ENCODE peak calls at places on chromosomes 16 and 17, in seven cellular contexts. T, M, P, U, D, E and Y are unnamed samples.

GRCh38 chr17:44926841-44927525 is 11.7 kb upstream of the GFAP start:
- DNase-seq in T (no peak), M (no peak), P (no peak), U (no peak), D (no peak), E (no peak), Y (no peak)

GRCh38 chr16:86103320-86103719 is 204.4 kb downstream of the IRF8 start:
- DNase-seq in T (no peak), M (no peak), P (no peak), U (no peak), D (no peak), E (no peak), Y (peak)

GRCh38 chr16:27639588-27640276 is 89.8 kb downstream of the KATNIP start:
- DNase-seq in T (peak), M (peak), P (peak), U (peak), D (peak), E (no peak), Y (peak)

GRCh38 chr16:51151435-51151950 is 423 bp upstream of the SALL1 start:
- DNase-seq in T (no peak), M (peak), P (peak), U (peak), D (peak), E (no peak), Y (peak)

GRCh38 chr16:27624154-27625049 is 74.5 kb downstream of the KATNIP start:
- DNase-seq in T (no peak), M (no peak), P (no peak), U (no peak), D (no peak), E (no peak), Y (no peak)

GRCh38 chr16:12061336-12062055 is 85.0 kb downstream of the SNX29 start:
- DNase-seq in T (peak), M (peak), P (peak), U (no peak), D (no peak), E (no peak), Y (no peak)

GRCh38 chr17:72365857-72366415 is 245.1 kb downstream of the SOX9 start:
- DNase-seq in T (peak), M (no peak), P (peak), U (no peak), D (no peak), E (no peak), Y (no peak)

GRCh38 chr17:40323731-40324650 is 15.0 kb downstream of the RARA start:
- DNase-seq in T (no peak), M (no peak), P (peak), U (no peak), D (no peak), E (no peak), Y (no peak)

GRCh38 chr16:2462031-2462866 is 2.3 kb downstream of the TEDC2 start:
- DNase-seq in T (no peak), M (no peak), P (no peak), U (no peak), D (no peak), E (no peak), Y (no peak)

GRCh38 chr16:48117217-48118105 is 38.3 kb downstream of the ABCC12 start:
- DNase-seq in T (peak), M (peak), P (no peak), U (peak), D (peak), E (peak), Y (peak)

GRCh38 chr17:19706791-19707727 is 9.3 kb downstream of the SLC47A2 start:
- DNase-seq in T (no peak), M (no peak), P (no peak), U (peak), D (no peak), E (no peak), Y (no peak)

GRCh38 chr17:7850970-7851437 is 3.9 kb upstream of the TMEM88 start:
- DNase-seq in T (no peak), M (no peak), P (no peak), U (no peak), D (no peak), E (no peak), Y (no peak)

GRCh38 chr17:76414334-76415295 is 30.2 kb downstream of the SPHK1 start:
- DNase-seq in T (no peak), M (peak), P (peak), U (no peak), D (no peak), E (no peak), Y (peak)

GRCh38 chr17:50267074-50267841 is 7.0 kb upstream of the TMEM92 start:
- DNase-seq in T (no peak), M (no peak), P (peak), U (no peak), D (no peak), E (no peak), Y (no peak)

GRCh38 chr17:42723636-42724035 is 21.2 kb downstream of the EZH1 start:
- DNase-seq in T (no peak), M (no peak), P (no peak), U (no peak), D (no peak), E (no peak), Y (no peak)
- H3K18ac ChIP-seq in T (no peak), M (no peak), P (no peak), U (no peak), D (no peak), E (no peak), Y (no peak)

GRCh38 chr16:13984794-13985193 is 64.8 kb downstream of the ERCC4 start:
- DNase-seq in T (no peak), M (no peak), P (no peak), U (no peak), D (no peak), E (no peak), Y (peak)

GRCh38 chr16:13982446-13982845 is 62.5 kb downstream of the ERCC4 start:
- DNase-seq in T (no peak), M (no peak), P (no peak), U (no peak), D (no peak), E (no peak), Y (peak)

GRCh38 chr16:13988038-13988437 is 68.1 kb downstream of the ERCC4 start:
- DNase-seq in T (no peak), M (no peak), P (no peak), U (no peak), D (no peak), E (no peak), Y (no peak)

GRCh38 chr16:13983625-13984024 is 63.7 kb downstream of the ERCC4 start:
- DNase-seq in T (no peak), M (no peak), P (no peak), U (no peak), D (no peak), E (no peak), Y (no peak)
- H3K18ac ChIP-seq in T (no peak), M (no peak), P (no peak), U (no peak), D (no peak), E (no peak), Y (no peak)

GRCh38 chr17:32197987-32198386 is 55.7 kb downstream of the RHOT1 start:
- DNase-seq in T (no peak), M (no peak), P (no peak), U (no peak), D (no peak), E (no peak), Y (no peak)
- H3K18ac ChIP-seq in T (no peak), M (no peak), P (no peak), U (no peak), D (no peak), E (no peak), Y (no peak)

DNA sequence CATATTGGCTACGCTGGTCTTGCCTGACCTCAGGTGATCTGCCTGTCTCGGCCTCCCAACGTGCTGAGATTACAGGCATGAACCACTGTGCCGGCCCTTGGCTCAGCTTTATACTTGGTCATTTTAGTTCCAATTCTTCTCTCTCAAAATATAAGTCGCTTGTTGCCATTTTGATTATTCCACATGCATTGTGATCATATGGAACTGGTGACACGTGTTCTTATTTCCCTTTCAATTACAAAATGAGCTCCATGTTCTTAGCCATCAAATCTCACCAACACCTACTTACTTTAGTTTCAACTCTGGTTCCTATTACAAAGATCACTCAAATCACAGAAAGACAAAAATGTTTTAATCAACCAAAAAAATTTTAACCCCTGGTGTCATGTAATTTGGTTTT is 1711.7 kb downstream of the TP53TG3F start:
- DNase-seq in T (no peak), M (no peak), P (no peak), U (no peak), D (no peak), E (no peak), Y (no peak)
- H3K18ac ChIP-seq in T (no peak), M (no peak), P (no peak), U (no peak), D (no peak), E (no peak), Y (no peak)

DNA sequence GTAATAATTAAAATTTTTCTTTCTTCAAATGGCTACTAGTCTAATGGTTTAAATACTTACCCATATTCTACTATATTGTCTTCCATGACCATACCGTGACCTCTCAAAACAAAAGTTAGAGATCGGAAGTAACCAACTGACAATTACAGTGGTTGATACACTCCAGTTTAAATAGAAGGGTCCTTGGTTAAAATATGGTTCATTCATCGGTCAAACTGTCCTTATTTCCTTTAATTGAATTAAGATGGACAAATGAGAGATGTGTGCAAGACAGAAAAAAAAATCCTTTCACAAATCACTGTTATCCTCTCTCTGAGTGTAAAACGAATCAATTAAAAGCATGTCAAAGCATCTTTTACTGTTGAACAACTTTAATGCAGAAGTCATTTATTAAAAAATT is 214.3 kb upstream of the TBX2 start:
- DNase-seq in T (no peak), M (no peak), P (no peak), U (no peak), D (no peak), E (no peak), Y (no peak)
- H3K18ac ChIP-seq in T (no peak), M (no peak), P (no peak), U (no peak), D (no peak), E (no peak), Y (no peak)

GRCh38 chr16:21236831-21237230 is 3.3 kb downstream of the ANKS4B start:
- DNase-seq in T (no peak), M (no peak), P (no peak), U (no peak), D (no peak), E (no peak), Y (no peak)

GRCh38 chr16:21247376-21247775 is 13.9 kb downstream of the ANKS4B start:
- DNase-seq in T (peak), M (no peak), P (no peak), U (no peak), D (no peak), E (no peak), Y (no peak)

GRCh38 chr16:21239646-21240045 is 6.1 kb downstream of the ANKS4B start:
- DNase-seq in T (no peak), M (no peak), P (no peak), U (no peak), D (no peak), E (no peak), Y (no peak)

GRCh38 chr16:21244798-21245197 is 11.3 kb downstream of the ANKS4B start:
- DNase-seq in T (no peak), M (no peak), P (no peak), U (no peak), D (no peak), E (no peak), Y (no peak)

DNA sequence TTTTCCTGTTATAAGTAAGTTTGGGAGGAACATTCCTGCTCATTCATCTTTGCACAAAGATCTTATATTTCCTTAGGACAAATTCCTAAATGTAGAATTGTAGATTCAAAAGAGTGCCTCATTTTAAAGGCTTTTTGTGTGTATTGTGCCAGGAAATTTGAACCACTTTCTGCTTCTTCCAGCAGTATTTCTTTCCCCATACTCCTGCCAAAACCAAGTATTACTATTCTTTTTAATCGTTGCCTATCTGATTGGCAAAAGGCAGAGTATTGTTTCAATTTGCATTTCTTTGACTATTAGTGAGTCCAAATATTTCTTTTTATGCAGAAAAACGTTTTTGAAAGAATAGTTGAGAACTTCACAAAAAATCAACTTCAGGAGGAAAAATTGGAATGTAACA is 9.3 kb downstream of the ANKS4B start:
- DNase-seq in T (no peak), M (no peak), P (no peak), U (no peak), D (no peak), E (no peak), Y (no peak)
- H3K18ac ChIP-seq in T (no peak), M (no peak), P (no peak), U (no peak), D (no peak), E (no peak), Y (no peak)

GRCh38 chr17:68033636-68034451 is 1.7 kb upstream of the KPNA2 start:
- DNase-seq in T (no peak), M (peak), P (peak), U (peak), D (peak), E (peak), Y (peak)

GRCh38 chr17:68036304-68037147 is 991 bp downstream of the KPNA2 start:
- DNase-seq in T (no peak), M (no peak), P (peak), U (no peak), D (no peak), E (no peak), Y (no peak)

GRCh38 chr17:68034452-68034776 is 1.1 kb upstream of the KPNA2 start:
- DNase-seq in T (no peak), M (no peak), P (no peak), U (no peak), D (no peak), E (no peak), Y (no peak)

GRCh38 chr17:68035131-68035522 is 408 bp upstream of the KPNA2 start:
- DNase-seq in T (no peak), M (no peak), P (no peak), U (peak), D (no peak), E (no peak), Y (no peak)

DNA sequence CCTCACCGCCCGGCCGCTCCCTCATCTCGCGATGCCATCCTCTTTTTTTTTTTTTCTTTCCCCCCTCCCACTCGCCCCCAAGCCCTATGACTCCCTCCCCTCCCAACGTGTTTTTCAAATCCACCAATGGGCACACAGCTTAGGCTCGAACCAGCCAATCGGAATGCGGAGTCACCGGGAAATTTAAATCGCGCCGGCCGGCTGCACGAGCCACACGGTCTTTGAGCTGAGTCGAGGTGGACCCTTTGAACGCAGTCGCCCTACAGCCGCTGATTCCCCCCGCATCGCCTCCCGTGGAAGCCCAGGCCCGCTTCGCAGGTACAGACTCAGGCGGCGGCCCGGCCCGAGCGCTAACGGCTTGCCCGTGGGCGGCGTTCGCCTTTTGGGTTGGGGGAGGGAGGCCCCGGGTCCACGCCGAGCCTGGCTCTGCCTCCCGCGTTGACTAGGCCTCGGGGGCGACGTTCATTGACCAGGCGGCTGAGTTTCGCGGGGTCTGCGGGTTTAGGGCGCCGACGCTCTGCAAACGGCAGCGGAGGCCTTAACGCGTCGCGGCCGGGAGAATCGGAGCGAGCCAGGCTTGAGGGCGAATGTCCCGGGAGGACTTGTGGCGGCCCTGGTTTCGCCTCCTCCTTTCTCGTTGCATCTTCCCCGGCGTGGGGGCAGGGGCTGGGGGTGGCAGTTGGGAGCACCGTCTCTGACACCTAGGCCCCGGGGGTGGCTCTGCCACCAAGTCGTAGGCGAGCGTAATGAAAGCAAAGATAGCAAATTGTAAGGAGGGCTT is at the start of gene KPNA2:
- DNase-seq in T (peak), M (peak), P (peak), U (peak), D (peak), E (peak), Y (peak)
- H3K18ac ChIP-seq in T (peak), M (peak), P (peak), U (peak), D (peak), E (peak), Y (peak)